ENCODE peak calls at places on chromosomes 1 and 21, in ten cellular contexts. O, Y, T, K, C, Z, L, E, B and P are unnamed samples.

GRCh38 chr21:36381841-36382589 is 3.2 kb upstream of the CHAF1B start:
- DNase-seq in L (no peak), C (no peak), E (no peak), O (no peak), Z (no peak), B (no peak), Y (peak; percentile 79), T (no peak), K (peak; percentile 5), P (no peak)

GRCh38 chr1:94310570-94311270 is 73.3 kb upstream of the ARHGAP29 start:
- DNase-seq in C (no peak), K (peak; percentile 49), E (no peak), L (no peak), Z (no peak), B (no peak), Y (no peak), T (no peak), O (no peak), P (no peak)

GRCh38 chr1:180842052-180842451 is 70.6 kb upstream of the KIAA1614 start:
- DNase-seq in K (peak; percentile 33), T (no peak), C (no peak), L (no peak), Z (no peak), Y (peak; percentile 28), E (no peak), B (no peak), O (no peak), P (peak; percentile 18)

GRCh38 chr1:182217071-182217470 is 155.6 kb upstream of the ZNF648 start:
- DNase-seq in B (no peak), C (no peak), E (no peak), O (no peak), L (no peak), K (peak; percentile 57), T (no peak), Y (peak; percentile 81), Z (no peak), P (no peak)

GRCh38 chr21:41894922-41895557 is 15.9 kb upstream of the PRDM15 start:
- DNase-seq in E (no peak), C (no peak), B (no peak), Y (peak; percentile 59), O (no peak), T (no peak), K (peak; percentile 59), Z (no peak), L (no peak), P (no peak)

GRCh38 chr21:42553435-42553834 is 39.8 kb downstream of the SLC37A1 start:
- DNase-seq in K (no peak), O (no peak), B (no peak), C (no peak), Y (no peak), E (no peak), L (no peak), T (no peak), Z (no peak), P (no peak)

GRCh38 chr1:81717230-81717629 is 83.5 kb upstream of the ADGRL2 start:
- DNase-seq in O (no peak), T (no peak), Z (no peak), E (no peak), B (no peak), C (no peak), K (peak; percentile 40), L (no peak), Y (no peak), P (no peak)

GRCh38 chr1:193070942-193071341 is 11.5 kb downstream of the RO60 start:
- DNase-seq in L (no peak), C (no peak), E (no peak), Y (no peak), K (no peak), Z (no peak), O (peak; percentile 79), B (no peak), T (no peak), P (no peak)